ENCODE peak calls at places on chromosomes 4 and X, in four cellular contexts. G, I, J and P are unnamed samples.

GRCh38 chrX:109679820-109680219 is 53.2 kb downstream of the ACSL4 start:
- DNase-seq in G (no peak), I (no peak), J (no peak), P (peak; percentile 38)

GRCh38 chrX:45711231-45711630 is 510.6 kb upstream of the DIPK2B start:
- DNase-seq in G (no peak), I (peak; percentile 76), J (no peak), P (no peak)

GRCh38 chrX:154775611-154776349 is 13.1 kb downstream of the DKC1 start:
- DNase-seq in G (no peak), I (peak; percentile 42), J (no peak), P (peak; percentile 19)

GRCh38 chr4:123284166-123284565 is 112.4 kb upstream of the SPRY1 start:
- DNase-seq in G (no peak), I (peak; percentile 51), J (no peak), P (no peak)

GRCh38 chr4:152115794-152116193 is 355.0 kb upstream of the GATB start:
- DNase-seq in G (no peak), I (no peak), J (no peak), P (no peak)

GRCh38 chrX:71111141-71111843 is at the start of gene IL2RG:
- DNase-seq in G (no peak), I (no peak), J (peak; percentile 72), P (no peak)

GRCh38 chr4:173520921-173521473 is 9.0 kb downstream of the HAND2 start:
- DNase-seq in G (no peak), I (no peak), J (no peak), P (peak; percentile 65)

GRCh38 chrX:11540532-11541377 is 125.0 kb downstream of the ARHGAP6 start:
- DNase-seq in G (no peak), I (no peak), J (no peak), P (no peak)

GRCh38 chrX:42680651-42681050 is 97.3 kb downstream of the PPP1R2C start:
- DNase-seq in G (peak; percentile 39), I (peak; percentile 36), J (no peak), P (peak; percentile 56)

GRCh38 chrX:129737921-129738320 is 858 bp upstream of the XPNPEP2 start:
- DNase-seq in G (no peak), I (peak; percentile 80), J (no peak), P (peak; percentile 52)

GRCh38 chr4:115165503-115165902 is 52.1 kb upstream of the NDST4 start:
- DNase-seq in G (no peak), I (peak; percentile 47), J (no peak), P (peak; percentile 3)

GRCh38 chrX:22795680-22796079 is 204.1 kb upstream of the DDX53 start:
- DNase-seq in G (no peak), I (peak; percentile 36), J (no peak), P (no peak)

GRCh38 chr4:79913581-79913980 is 159.4 kb downstream of the ANTXR2 start:
- DNase-seq in G (no peak), I (peak; percentile 59), J (no peak), P (peak; percentile 72)

GRCh38 chr4:186078977-186079697 is 10.2 kb downstream of the TLR3 start:
- DNase-seq in G (peak; percentile 56), I (no peak), J (no peak), P (no peak)

GRCh38 chr4:88439161-88439760 is 17.7 kb upstream of the HERC5 start:
- DNase-seq in G (peak; percentile 85), I (no peak), J (no peak), P (peak; percentile 22)

GRCh38 chr4:8739820-8740665 is 131.6 kb downstream of the HMX1 start:
- DNase-seq in G (no peak), I (no peak), J (no peak), P (no peak)

GRCh38 chr4:139921551-139922184 is 232.3 kb downstream of the MAML3 start:
- DNase-seq in G (no peak), I (no peak), J (peak; percentile 20), P (no peak)

GRCh38 chr4:84493092-84493850 is 5.8 kb downstream of the NKX6-1 start:
- DNase-seq in G (peak; percentile 90), I (peak; percentile 12), J (peak; percentile 21), P (peak; percentile 8)

GRCh38 chr4:22413416-22413815 is 102.5 kb downstream of the ADGRA3 start:
- DNase-seq in G (no peak), I (no peak), J (no peak), P (no peak)

GRCh38 chr4:124279741-124280140 is 432.8 kb downstream of the ANKRD50 start:
- DNase-seq in G (no peak), I (no peak), J (no peak), P (no peak)

GRCh38 chr4:99234331-99235010 is 15.4 kb upstream of the ADH6 start:
- DNase-seq in G (no peak), I (no peak), J (no peak), P (peak; percentile 10)

GRCh38 chr4:101217353-101218031 is 129.8 kb downstream of the PPP3CA start:
- DNase-seq in G (no peak), I (peak; percentile 52), J (no peak), P (peak; percentile 34)

GRCh38 chrX:66675541-66675940 is 36.7 kb upstream of the EDA2R start:
- DNase-seq in G (no peak), I (peak; percentile 64), J (no peak), P (no peak)

GRCh38 chr4:147707892-147708672 is 23.8 kb upstream of the ARHGAP10 start:
- DNase-seq in G (peak; percentile 72), I (peak; percentile 63), J (peak; percentile 33), P (peak; percentile 60)

GRCh38 chr4:87322754-87323153 is at the start of gene HSD17B13:
- DNase-seq in G (no peak), I (no peak), J (no peak), P (no peak)

GRCh38 chr4:25696409-25696808 is 40.8 kb downstream of the SLC34A2 start:
- DNase-seq in G (no peak), I (no peak), J (no peak), P (no peak)

GRCh38 chr4:40963912-40964478 is 214.2 kb downstream of the NSUN7 start:
- DNase-seq in G (no peak), I (peak; percentile 49), J (no peak), P (no peak)

GRCh38 chrX:101462892-101463291 is 22.4 kb upstream of the ARMCX4 start:
- DNase-seq in G (peak; percentile 52), I (peak; percentile 39), J (no peak), P (peak; percentile 39)

GRCh38 chrX:139949703-139950102 is 15.6 kb downstream of the CXorf66 start:
- DNase-seq in G (peak; percentile 49), I (no peak), J (no peak), P (no peak)

GRCh38 chr4:123832173-123833026 is 435.8 kb downstream of the SPRY1 start:
- DNase-seq in G (no peak), I (peak; percentile 100), J (peak; percentile 10), P (peak; percentile 98)

GRCh38 chrX:39855748-39856129 is 242.0 kb downstream of the BCOR start:
- DNase-seq in G (peak; percentile 65), I (peak; percentile 29), J (peak; percentile 62), P (peak; percentile 11)

GRCh38 chr4:146514651-146515379 is 6.9 kb downstream of the SLC10A7 start:
- DNase-seq in G (peak; percentile 42), I (no peak), J (no peak), P (no peak)

GRCh38 chrX:107729558-107730297 is 45.9 kb downstream of the TSC22D3 start:
- DNase-seq in G (peak; percentile 25), I (no peak), J (no peak), P (peak; percentile 49)

GRCh38 chrX:107731831-107732502 is 43.6 kb downstream of the TSC22D3 start:
- DNase-seq in G (peak; percentile 42), I (peak; percentile 87), J (peak; percentile 80), P (peak; percentile 94)

GRCh38 chrX:107730991-107731766 is 44.4 kb downstream of the TSC22D3 start:
- DNase-seq in G (no peak), I (no peak), J (no peak), P (no peak)

GRCh38 chrX:107728342-107729099 is 47.1 kb downstream of the TSC22D3 start:
- DNase-seq in G (no peak), I (no peak), J (no peak), P (no peak)

DNA sequence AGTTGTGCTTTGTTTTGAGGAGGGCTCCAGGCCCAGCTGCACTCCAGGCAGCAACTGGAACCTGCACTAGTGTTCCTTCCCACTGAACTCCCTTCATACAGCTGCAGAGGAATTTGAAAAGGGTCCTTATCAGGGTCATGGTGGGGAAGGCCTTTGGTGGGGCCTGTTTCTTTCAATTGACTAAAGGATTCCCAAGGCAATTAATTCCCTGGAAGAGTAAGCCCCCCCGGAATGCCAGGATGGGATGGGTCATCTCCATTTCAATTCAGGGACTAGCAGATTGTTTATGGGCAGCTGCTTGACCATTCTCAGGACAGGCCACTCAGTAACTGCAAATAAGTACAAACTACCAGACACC is 45.3 kb downstream of the TSC22D3 start:
- DNase-seq in G (no peak), I (no peak), J (no peak), P (no peak)
- TF ChIP-seq CTCF in G (no peak), I (no peak), J (no peak), P (no peak)

DNA sequence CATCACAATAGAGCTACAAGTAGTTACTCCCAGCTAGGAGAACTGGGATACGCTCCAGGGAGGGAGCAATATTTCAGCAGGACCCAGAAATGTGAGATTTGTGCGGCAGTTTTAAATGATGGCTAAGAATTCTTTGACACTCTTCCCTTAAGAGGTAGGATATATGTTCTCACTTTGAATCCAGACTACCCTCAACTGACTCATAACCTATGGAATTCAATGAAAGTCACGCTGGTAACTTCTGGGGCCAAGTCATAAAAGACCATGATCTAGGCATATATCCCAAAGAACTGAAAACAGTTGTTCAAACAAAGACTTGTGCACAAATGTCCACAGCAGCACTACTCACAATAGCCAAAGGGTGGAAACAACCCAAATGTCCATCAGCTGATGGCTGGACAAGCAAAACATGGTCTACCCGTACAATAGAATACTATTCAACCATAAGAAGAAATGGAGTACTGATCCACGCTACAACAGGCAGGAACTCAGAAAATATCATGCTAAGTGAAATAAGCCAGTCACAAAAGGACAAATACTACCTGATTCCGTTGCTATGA is 10.5 kb downstream of the CD99L2 start:
- DNase-seq in G (no peak), I (peak; percentile 52), J (no peak), P (peak; percentile 11)
- H3K4me3 ChIP-seq in G (no peak overlapping the region), I (no peak overlapping the region), J (no peak overlapping the region), P (no peak overlapping the region)

GRCh38 chr4:11152684-11153083 is 276.0 kb downstream of the HS3ST1 start:
- DNase-seq in G (no peak), I (no peak), J (no peak), P (no peak)
- TF ChIP-seq CTCF in G (no peak), I (no peak), J (no peak), P (no peak)

GRCh38 chrX:134990475-134991473 is at the start of gene SMIM10:
- DNase-seq in G (peak; percentile 35), I (peak; percentile 84), J (peak; percentile 61), P (peak; percentile 81)
- H3K4me3 ChIP-seq in G (peak within 1 kb of the TSS; percentile 53), I (peak within 1 kb of the TSS; percentile 49), J (peak within 1 kb of the TSS; percentile 27), P (peak within 1 kb of the TSS; percentile 57)

GRCh38 chr4:181998588-181998987 is 244.6 kb upstream of the TENM3 start:
- DNase-seq in G (peak; percentile 16), I (no peak), J (no peak), P (no peak)
- TF ChIP-seq CTCF in G (peak; percentile 38), I (peak; percentile 26), J (no peak), P (no peak)

GRCh38 chr4:107870916-107871786 is 46.4 kb downstream of the SGMS2 start:
- DNase-seq in G (no peak), I (peak; percentile 54), J (no peak), P (no peak)
- H3K4me3 ChIP-seq in G (no peak overlapping the region), I (no peak overlapping the region), J (no peak overlapping the region), P (no peak overlapping the region)